ENCODE peak calls at places on chromosomes 6 and 20, in eight cellular contexts. L is GM13977, R is NB4, C is stomach, X is astrocyte of the spinal cord, Z is cardiac muscle cell, K is fibroblast of pulmonary artery, M is kidney epithelial cell. H is an unnamed sample.

GRCh38 chr6:107600936-107601335 is 111.0 kb downstream of the SOBP start:
- DNase-seq in L (no peak), R (no peak), C (peak), X (peak), Z (peak), K (peak), M (peak), H (no peak)

GRCh38 chr20:50368386-50368785 is 141.8 kb upstream of the PTPN1 start:
- DNase-seq in L (no peak), R (no peak), C (no peak), X (no peak), Z (no peak), K (no peak), M (no peak), H (no peak)

GRCh38 chr20:47610247-47610944 is 108.7 kb downstream of the NCOA3 start:
- DNase-seq in L (peak), R (peak), C (peak), X (peak), Z (peak), K (peak), M (peak), H (no peak)

GRCh38 chr20:38827770-38828281 is 22.3 kb downstream of the PPP1R16B start:
- DNase-seq in L (no peak), R (no peak), C (no peak), X (no peak), Z (peak), K (peak), M (no peak), H (no peak)

GRCh38 chr6:139587469-139587868 is 213.0 kb upstream of the CITED2 start:
- DNase-seq in L (no peak), R (no peak), C (no peak), X (peak), Z (peak), K (peak), M (no peak), H (no peak)

GRCh38 chr6:12570461-12571030 is 146.0 kb upstream of the PHACTR1 start:
- DNase-seq in L (no peak), R (no peak), C (no peak), X (peak), Z (peak), K (peak), M (no peak), H (no peak)

GRCh38 chr6:13472099-13472498 is 15.3 kb downstream of the GFOD1 start:
- DNase-seq in L (no peak), R (no peak), C (no peak), X (no peak), Z (no peak), K (no peak), M (no peak), H (no peak)

GRCh38 chr6:121651420-121651819 is 216.0 kb downstream of the GJA1 start:
- DNase-seq in L (no peak), R (peak), C (no peak), X (peak), Z (peak), K (peak), M (no peak), H (no peak)

GRCh38 chr20:54339093-54339492 is 131.2 kb downstream of the PFDN4 start:
- DNase-seq in L (no peak), R (no peak), C (no peak), X (no peak), Z (no peak), K (no peak), M (no peak), H (no peak)

GRCh38 chr20:8144282-8145245 is 12.5 kb downstream of the PLCB1 start:
- DNase-seq in L (no peak), R (peak), C (no peak), X (peak), Z (peak), K (peak), M (no peak), H (no peak)

GRCh38 chr6:26305097-26305841 is 59.7 kb upstream of the BTN3A2 start:
- DNase-seq in L (no peak), R (peak), C (peak), X (peak), Z (peak), K (peak), M (no peak), H (peak)

GRCh38 chr20:47921306-47922279 is 136.3 kb upstream of the SULF2 start:
- DNase-seq in L (no peak), R (no peak), C (no peak), X (no peak), Z (no peak), K (no peak), M (no peak), H (no peak)

GRCh38 chr20:43379239-43379917 is 78.3 kb upstream of the SRSF6 start:
- DNase-seq in L (no peak), R (no peak), C (no peak), X (peak), Z (peak), K (peak), M (peak), H (peak)

GRCh38 chr6:107767637-107768036 is 56.5 kb downstream of the SCML4 start:
- DNase-seq in L (no peak), R (no peak), C (no peak), X (no peak), Z (no peak), K (no peak), M (no peak), H (no peak)

GRCh38 chr20:57030611-57031600 is 235.5 kb downstream of the BMP7 start:
- DNase-seq in L (no peak), R (no peak), C (no peak), X (peak), Z (peak), K (no peak), M (no peak), H (peak)

GRCh38 chr20:1648101-1648500 is 9.5 kb downstream of the SIRPG start:
- DNase-seq in L (no peak), R (no peak), C (no peak), X (no peak), Z (no peak), K (no peak), M (no peak), H (no peak)

GRCh38 chr20:22682381-22682780 is 98.0 kb upstream of the FOXA2 start:
- DNase-seq in L (no peak), R (no peak), C (no peak), X (no peak), Z (no peak), K (no peak), M (no peak), H (no peak)

GRCh38 chr6:88133718-88134117 is 32.4 kb downstream of the CNR1 start:
- DNase-seq in L (no peak), R (no peak), C (no peak), X (no peak), Z (no peak), K (no peak), M (no peak), H (no peak)

GRCh38 chr6:170043881-170044790 is 246.7 kb downstream of the DLL1 start:
- DNase-seq in L (no peak), R (no peak), C (no peak), X (no peak), Z (no peak), K (no peak), M (no peak), H (no peak)

GRCh38 chr6:37489697-37490336 is 9.9 kb downstream of the CCDC167 start:
- DNase-seq in L (no peak), R (peak), C (no peak), X (no peak), Z (no peak), K (no peak), M (no peak), H (no peak)

GRCh38 chr6:26571592-26572296 is 25.0 kb upstream of the ABT1 start:
- DNase-seq in L (peak), R (peak), C (no peak), X (peak), Z (peak), K (peak), M (no peak), H (no peak)

GRCh38 chr20:10939297-10939949 is 265.6 kb upstream of the JAG1 start:
- DNase-seq in L (no peak), R (no peak), C (no peak), X (peak), Z (no peak), K (peak), M (no peak), H (no peak)

GRCh38 chr6:23532227-23532626 is 593.8 kb upstream of the NRSN1 start:
- DNase-seq in L (no peak), R (no peak), C (no peak), X (no peak), Z (peak), K (peak), M (no peak), H (no peak)

GRCh38 chr20:11229772-11230171 is 556.0 kb upstream of the JAG1 start:
- DNase-seq in L (no peak), R (peak), C (peak), X (peak), Z (peak), K (peak), M (peak), H (no peak)

GRCh38 chr20:38986663-38987062 is 24.5 kb downstream of the DHX35 start:
- DNase-seq in L (no peak), R (no peak), C (no peak), X (no peak), Z (peak), K (peak), M (no peak), H (no peak)

GRCh38 chr20:684676-685319 is 9.2 kb upstream of the SCRT2 start:
- DNase-seq in L (no peak), R (no peak), C (no peak), X (no peak), Z (no peak), K (no peak), M (no peak), H (no peak)

GRCh38 chr6:163814494-163815364 is 400.2 kb downstream of the QKI start:
- DNase-seq in L (no peak), R (no peak), C (no peak), X (peak), Z (peak), K (peak), M (no peak), H (no peak)

GRCh38 chr6:145067430-145067829 is 667.9 kb downstream of the EPM2A start:
- DNase-seq in L (no peak), R (no peak), C (no peak), X (peak), Z (no peak), K (no peak), M (no peak), H (no peak)

GRCh38 chr6:10316327-10316726 is 98.5 kb downstream of the TFAP2A start:
- DNase-seq in L (no peak), R (no peak), C (no peak), X (peak), Z (no peak), K (peak), M (no peak), H (peak)

GRCh38 chr6:111871207-111871606 is 2.0 kb downstream of the FYN start:
- DNase-seq in L (peak), R (peak), C (no peak), X (no peak), Z (no peak), K (peak), M (no peak), H (no peak)

GRCh38 chr20:57473246-57474042 is 51.5 kb downstream of the CTCFL start:
- DNase-seq in L (peak), R (peak), C (no peak), X (peak), Z (peak), K (peak), M (no peak), H (no peak)

GRCh38 chr6:105603779-105604592 is 201.1 kb upstream of the PREP start:
- DNase-seq in L (no peak), R (no peak), C (no peak), X (peak), Z (no peak), K (no peak), M (no peak), H (no peak)

GRCh38 chr6:71291991-71292390 is 3.4 kb downstream of the OGFRL1 start:
- DNase-seq in L (no peak), R (no peak), C (no peak), X (no peak), Z (peak), K (no peak), M (no peak), H (no peak)

GRCh38 chr20:11675920-11676617 is 241.6 kb upstream of the BTBD3 start:
- DNase-seq in L (no peak), R (no peak), C (no peak), X (peak), Z (peak), K (no peak), M (no peak), H (no peak)

GRCh38 chr20:61260905-61261304 is 8.8 kb downstream of the CDH4 start:
- DNase-seq in L (no peak), R (no peak), C (no peak), X (no peak), Z (no peak), K (no peak), M (no peak), H (no peak)

GRCh38 chr6:162056745-162057144 is 670.8 kb downstream of the PRKN start:
- DNase-seq in L (no peak), R (peak), C (no peak), X (peak), Z (peak), K (peak), M (peak), H (no peak)

DNA sequence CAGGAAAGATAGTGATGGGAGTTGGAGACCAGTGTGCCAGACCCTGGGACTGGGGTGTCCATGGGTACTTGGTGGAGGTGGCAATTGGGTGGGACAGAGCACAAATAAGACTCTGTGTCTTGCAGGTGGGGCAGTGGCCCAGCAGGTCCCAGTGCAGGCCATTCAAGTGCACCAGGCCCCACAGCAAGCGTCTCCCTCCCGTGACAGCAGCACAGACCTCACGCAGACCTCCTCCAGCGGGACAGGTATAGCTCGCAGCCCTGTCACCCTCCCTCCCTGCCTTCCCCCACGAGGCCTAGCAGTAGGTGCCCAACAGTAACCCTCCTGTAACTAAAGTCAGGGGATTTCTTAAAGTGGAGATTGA is 5.3 kb downstream of the SRF start:
- DNase-seq in L (no peak), R (no peak), C (no peak), X (no peak), Z (no peak), K (no peak), M (no peak), H (no peak)
- TF ChIP-seq CTCF in L (no peak), R (no peak), C (no peak), X (no peak), Z (no peak), K (no peak), M (no peak), H (no peak)

DNA sequence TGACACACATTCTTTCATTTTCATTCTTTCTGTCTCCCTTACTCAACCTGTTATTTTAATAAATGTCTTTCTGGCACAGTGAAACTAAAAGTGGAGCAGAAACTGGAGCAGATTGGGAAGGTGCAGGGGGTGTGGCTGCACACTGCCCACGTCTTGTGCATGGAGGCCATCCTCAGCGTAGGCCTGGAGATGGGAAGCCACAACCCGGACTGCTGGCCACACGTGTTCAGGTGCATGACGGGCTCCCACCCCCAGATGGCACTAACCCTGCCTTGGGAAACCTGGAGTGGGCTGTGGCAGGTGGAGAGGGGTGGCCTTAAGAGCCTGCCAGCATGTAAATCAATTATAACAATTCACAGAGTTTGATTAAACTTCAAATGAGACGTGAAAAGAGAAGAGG is 71.4 kb upstream of the PBOV1 start:
- DNase-seq in L (peak), R (peak), C (peak), X (no peak), Z (no peak), K (no peak), M (no peak), H (no peak)
- TF ChIP-seq CTCF in L (no peak), R (peak), C (peak), X (peak), Z (peak), K (peak), M (peak), H (no peak)

DNA sequence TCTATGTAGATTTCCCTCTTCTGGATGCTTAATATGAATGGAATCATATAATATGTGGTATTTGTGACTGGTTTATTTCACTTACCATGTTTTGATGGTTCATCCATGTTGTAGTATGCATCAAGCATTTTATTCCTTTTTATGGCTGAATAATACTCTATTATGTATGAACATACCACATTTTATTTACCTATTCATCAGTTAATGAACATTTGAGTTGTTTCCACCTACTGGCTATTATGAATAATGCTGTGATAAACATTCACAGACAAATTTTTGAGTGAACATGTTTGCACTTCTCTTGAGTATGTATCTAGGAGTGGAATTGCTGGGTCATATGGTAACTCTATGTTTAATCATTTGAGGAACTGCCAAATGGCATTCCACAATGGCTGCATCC is 14.9 kb upstream of the ZNF451 start:
- DNase-seq in L (no peak), R (no peak), C (no peak), X (no peak), Z (no peak), K (no peak), M (no peak), H (no peak)
- TF ChIP-seq CTCF in L (no peak), R (no peak), C (no peak), X (no peak), Z (no peak), K (no peak), M (no peak), H (no peak)

GRCh38 chr6:21587182-21587924 is 6.2 kb upstream of the SOX4 start:
- DNase-seq in L (peak), R (peak), C (peak), X (peak), Z (peak), K (peak), M (no peak), H (no peak)
- TF ChIP-seq CTCF in L (no peak), R (no peak), C (peak), X (peak), Z (peak), K (peak), M (peak), H (peak)

GRCh38 chr20:41349266-41349665 is 8.6 kb downstream of the LPIN3 start:
- DNase-seq in L (no peak), R (no peak), C (no peak), X (no peak), Z (no peak), K (no peak), M (no peak), H (no peak)

GRCh38 chr20:41349943-41350342 is 9.3 kb downstream of the LPIN3 start:
- DNase-seq in L (no peak), R (no peak), C (no peak), X (no peak), Z (no peak), K (no peak), M (no peak), H (no peak)

GRCh38 chr20:41352666-41353065 is 12.0 kb downstream of the LPIN3 start:
- DNase-seq in L (no peak), R (peak), C (no peak), X (no peak), Z (no peak), K (no peak), M (no peak), H (no peak)

GRCh38 chr20:41353530-41353929 is 12.9 kb downstream of the LPIN3 start:
- DNase-seq in L (no peak), R (no peak), C (no peak), X (no peak), Z (no peak), K (no peak), M (no peak), H (no peak)

GRCh38 chr20:41352106-41352505 is 11.5 kb downstream of the LPIN3 start:
- DNase-seq in L (no peak), R (no peak), C (no peak), X (no peak), Z (no peak), K (no peak), M (no peak), H (no peak)
- TF ChIP-seq CTCF in L (no peak), R (peak), C (no peak), X (no peak), Z (peak), K (peak), M (no peak), H (no peak)

GRCh38 chr6:83860347-83860731 is 850 bp downstream of the CYB5R4 start:
- DNase-seq in L (no peak), R (peak), C (no peak), X (no peak), Z (no peak), K (no peak), M (no peak), H (no peak)

GRCh38 chr6:83861077-83861476 is 1.6 kb downstream of the CYB5R4 start:
- DNase-seq in L (no peak), R (peak), C (no peak), X (no peak), Z (no peak), K (no peak), M (no peak), H (no peak)

GRCh38 chr6:83862776-83863471 is 3.4 kb downstream of the CYB5R4 start:
- DNase-seq in L (no peak), R (no peak), C (no peak), X (no peak), Z (no peak), K (no peak), M (no peak), H (no peak)

GRCh38 chr6:83854766-83855165 is 1.6 kb downstream of the RIPPLY2 start:
- DNase-seq in L (no peak), R (no peak), C (no peak), X (no peak), Z (no peak), K (no peak), M (no peak), H (no peak)

DNA sequence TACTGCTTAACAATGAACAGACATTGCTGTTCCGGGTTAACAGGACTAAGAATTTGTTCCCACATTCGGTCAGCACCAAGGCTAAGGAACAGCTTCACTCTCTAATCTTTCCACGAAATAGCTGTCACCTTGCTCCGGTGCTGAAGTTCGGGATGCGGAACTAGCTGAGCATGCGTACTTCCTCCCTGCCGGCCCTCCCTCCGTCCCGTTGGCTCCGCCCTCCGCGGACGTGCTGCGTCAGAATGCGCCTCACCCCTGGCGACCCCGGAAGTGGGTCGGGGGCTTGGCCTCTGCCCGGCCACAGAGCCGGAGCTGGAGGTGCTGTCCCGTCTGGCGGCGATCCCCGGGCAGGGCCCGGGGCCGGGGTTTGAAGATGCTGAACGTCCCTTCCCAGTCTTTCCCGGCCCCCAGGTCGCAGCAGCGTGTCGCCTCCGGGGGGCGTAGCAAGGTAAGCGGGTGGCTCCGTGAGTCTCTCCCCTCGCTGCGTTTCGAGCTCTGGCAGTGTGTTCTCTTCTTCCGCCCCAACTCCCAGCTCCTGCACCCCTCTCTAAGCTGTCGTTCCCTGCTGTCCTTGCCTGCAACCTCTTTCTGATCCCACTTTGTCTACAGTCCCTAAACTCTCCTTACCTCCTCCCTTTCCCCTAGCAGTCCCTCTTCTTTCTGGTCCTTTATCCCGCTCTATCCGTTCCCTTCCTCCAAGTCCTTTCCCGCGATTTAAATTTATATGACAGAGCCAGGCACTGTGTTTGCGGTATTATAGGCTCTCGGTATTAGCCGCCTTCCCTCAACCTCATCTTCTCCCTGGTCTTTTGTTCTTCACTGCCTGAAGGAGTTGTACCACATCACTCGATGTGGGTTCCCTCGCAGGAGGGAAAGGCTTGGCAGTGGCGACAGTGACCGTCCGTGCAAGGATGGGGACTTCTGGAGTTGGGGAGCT is at the start of gene CYB5R4:
- DNase-seq in L (peak), R (peak), C (peak), X (peak), Z (peak), K (peak), M (peak), H (peak)
- TF ChIP-seq CTCF in L (peak), R (peak), C (peak), X (peak), Z (peak), K (peak), M (peak), H (peak)

GRCh38 chr20:13755809-13756208 is 28.9 kb downstream of the ESF1 start:
- DNase-seq in L (no peak), R (no peak), C (no peak), X (no peak), Z (peak), K (peak), M (no peak), H (no peak)
- TF ChIP-seq CTCF in L (no peak), R (no peak), C (no peak), X (no peak), Z (peak), K (peak), M (no peak), H (no peak)

H was measured in osteocyte.